ENCODE peak calls at places on chromosomes 5 and 9, in five cellular contexts. P is thyroid gland, E is stomach, H is AG09309, T is GM10248. M is an unnamed sample.

GRCh38 chr5:51829226-51829625 is 446.0 kb downstream of the ISL1 start:
- DNase-seq in T (no peak), E (no peak), P (no peak), H (no peak), M (no peak)

GRCh38 chr5:142056831-142057696 is 44.2 kb upstream of the GNPDA1 start:
- DNase-seq in T (no peak), H (no peak), P (no peak), E (no peak), M (no peak)

GRCh38 chr5:10337107-10337506 is 16.4 kb upstream of the MARCHF6 start:
- DNase-seq in T (no peak), H (no peak), P (no peak), E (no peak), M (no peak)

GRCh38 chr5:159764283-159764927 is 151.9 kb upstream of the ADRA1B start:
- DNase-seq in P (no peak), E (no peak), H (peak), T (no peak), M (peak)

GRCh38 chr9:83362341-83362995 is 175.7 kb downstream of the FRMD3 start:
- DNase-seq in H (no peak), T (no peak), E (no peak), P (no peak), M (no peak)

GRCh38 chr5:76153996-76154395 is 70.8 kb downstream of the SV2C start:
- DNase-seq in P (no peak), E (no peak), T (no peak), H (no peak), M (no peak)

GRCh38 chr5:115686692-115687054 is 60.8 kb upstream of the TMED7 start:
- DNase-seq in T (no peak), H (no peak), E (no peak), P (no peak), M (no peak)

GRCh38 chr5:93717162-93717561 is 24.2 kb downstream of the POU5F2 start:
- DNase-seq in E (no peak), H (peak), P (peak), T (no peak), M (no peak)

GRCh38 chr9:1869843-1870242 is 145.3 kb upstream of the SMARCA2 start:
- DNase-seq in T (no peak), E (no peak), P (peak), H (no peak), M (no peak)

GRCh38 chr5:60372786-60373185 is 327.2 kb downstream of the DEPDC1B start:
- DNase-seq in H (no peak), P (no peak), E (peak), T (no peak), M (no peak)

GRCh38 chr9:134546746-134547145 is 94.9 kb upstream of the COL5A1 start:
- DNase-seq in T (no peak), E (no peak), H (no peak), P (no peak), M (no peak)

GRCh38 chr5:79014631-79015030 is 29.5 kb upstream of the ARSB start:
- DNase-seq in T (no peak), H (no peak), P (no peak), E (no peak), M (no peak)

GRCh38 chr5:151923865-151924264 is 786 bp downstream of the GLRA1 start:
- DNase-seq in E (no peak), H (no peak), P (no peak), T (no peak), M (no peak)

GRCh38 chr9:88821033-88821748 is 170.1 kb upstream of the S1PR3 start:
- DNase-seq in P (no peak), E (no peak), H (no peak), T (no peak), M (no peak)

GRCh38 chr5:61298580-61298979 is 33.5 kb upstream of the ZSWIM6 start:
- DNase-seq in T (no peak), E (peak), H (no peak), P (no peak), M (no peak)

GRCh38 chr5:168947212-168947868 is 353.6 kb downstream of the SLIT3 start:
- DNase-seq in E (peak), T (peak), H (no peak), P (peak), M (no peak)

GRCh38 chr9:561430-561829 is 280.1 kb upstream of the DMRT1 start:
- DNase-seq in T (no peak), P (no peak), E (no peak), H (no peak), M (no peak)

GRCh38 chr5:87827561-87827960 is 414.8 kb upstream of the CCNH start:
- DNase-seq in P (no peak), H (no peak), E (no peak), T (no peak), M (no peak)

GRCh38 chr9:106111039-106111740 is 416.8 kb downstream of the TMEM38B start:
- DNase-seq in E (no peak), T (no peak), H (no peak), P (no peak), M (no peak)

GRCh38 chr9:3001311-3001710 is 157.4 kb upstream of the PUM3 start:
- DNase-seq in H (no peak), E (no peak), P (no peak), T (no peak), M (no peak)

GRCh38 chr5:90878081-90878480 is 319.5 kb downstream of the ADGRV1 start:
- DNase-seq in H (no peak), T (no peak), E (peak), P (no peak), M (no peak)

GRCh38 chr5:757931-758697 is 26.4 kb downstream of the ZDHHC11B start:
- DNase-seq in H (no peak), P (no peak), T (no peak), E (peak), M (no peak)

GRCh38 chr9:124781967-124782660 is 5.2 kb downstream of the OLFML2A start:
- DNase-seq in E (peak), T (peak), H (no peak), P (peak), M (no peak)

GRCh38 chr5:143229896-143230675 is 173.4 kb downstream of the NR3C1 start:
- DNase-seq in H (peak), T (peak), P (no peak), E (no peak), M (no peak)

GRCh38 chr5:149969181-149969950 is 8.8 kb downstream of the SLC26A2 start:
- DNase-seq in E (no peak), P (no peak), H (no peak), T (no peak), M (no peak)

GRCh38 chr9:34446468-34446891 is 11.9 kb downstream of the FAM219A start:
- DNase-seq in T (no peak), P (no peak), E (no peak), H (no peak), M (no peak)

GRCh38 chr9:126671381-126671831 is 57.7 kb downstream of the LMX1B start:
- DNase-seq in P (no peak), H (no peak), T (no peak), E (no peak), M (no peak)

GRCh38 chr9:131262327-131263032 is 13.8 kb downstream of the FAM78A start:
- DNase-seq in E (no peak), P (no peak), H (no peak), T (no peak), M (no peak)

GRCh38 chr5:143986567-143987242 is 174.7 kb downstream of the HMHB1 start:
- DNase-seq in H (peak), T (no peak), P (no peak), E (no peak), M (no peak)

GRCh38 chr9:93413530-93413929 is 38.0 kb upstream of the FAM120A start:
- DNase-seq in E (no peak), H (no peak), P (no peak), T (no peak), M (no peak)

GRCh38 chr9:126439402-126439765 is 112.8 kb downstream of the MVB12B start:
- DNase-seq in P (no peak), E (no peak), T (no peak), H (peak), M (no peak)

GRCh38 chr5:84642795-84643194 is 258.1 kb upstream of the EDIL3 start:
- DNase-seq in H (no peak), T (no peak), E (no peak), P (no peak), M (no peak)

GRCh38 chr9:133127340-133127981 is 6.4 kb upstream of the RALGDS start:
- DNase-seq in T (no peak), H (no peak), P (peak), E (peak), M (no peak)

GRCh38 chr9:86513429-86513828 is 159.2 kb upstream of the TUT7 start:
- DNase-seq in E (no peak), P (no peak), T (no peak), H (no peak), M (no peak)

GRCh38 chr5:16666861-16667481 is 50.2 kb upstream of the RETREG1 start:
- DNase-seq in H (no peak), P (no peak), T (no peak), E (peak), M (no peak)

GRCh38 chr5:100448250-100448649 is 86.9 kb upstream of the FAM174A start:
- DNase-seq in P (no peak), H (no peak), E (no peak), T (no peak), M (no peak)

GRCh38 chr5:26023361-26023760 is 1015.0 kb downstream of the CDH9 start:
- DNase-seq in E (no peak), H (no peak), T (no peak), P (no peak), M (no peak)

GRCh38 chr9:38622083-38622674 is 1.8 kb upstream of the ANKRD18A start:
- DNase-seq in H (no peak), P (peak), T (no peak), E (no peak), M (no peak)

DNA sequence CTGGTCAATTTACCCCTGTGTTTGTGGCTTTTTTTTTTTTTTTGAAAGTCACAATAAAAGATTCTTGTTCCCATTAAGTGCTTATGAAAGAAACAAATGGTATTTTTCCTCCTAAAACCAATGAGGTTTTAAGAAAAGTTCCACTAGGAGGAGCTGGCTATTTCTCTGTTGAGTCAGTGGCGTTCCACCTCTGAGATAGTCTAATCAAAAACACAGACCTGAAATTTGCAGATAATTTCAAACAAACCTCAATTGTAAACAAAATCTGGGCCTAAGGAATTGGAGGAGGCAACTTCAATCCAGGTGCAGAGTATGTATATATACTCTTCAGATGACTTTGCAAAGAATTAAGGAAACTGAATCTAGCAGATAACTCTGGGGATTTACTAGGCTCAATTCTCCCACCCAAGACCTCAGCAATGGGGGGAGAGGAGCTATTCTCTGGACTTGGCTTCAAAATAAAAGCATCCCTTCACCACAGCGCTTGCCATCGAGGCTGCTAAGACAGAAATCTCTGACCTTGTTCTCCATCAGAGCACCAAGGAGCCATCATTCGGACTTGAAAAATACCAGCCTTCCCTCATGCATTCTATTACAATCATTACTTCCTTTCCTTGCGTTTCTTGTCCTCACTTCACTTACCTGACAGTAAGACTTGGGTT is 52.4 kb downstream of the FANCC start:
- DNase-seq in E (no peak), H (peak), P (no peak), T (no peak), M (no peak)
- TF ChIP-seq CTCF in E (no peak), H (peak), P (no peak), T (peak), M (no peak)

GRCh38 chr9:91043041-91043740 is 241.6 kb downstream of the SYK start:
- DNase-seq in E (no peak), H (no peak), P (no peak), T (peak), M (no peak)
- TF ChIP-seq CTCF in E (no peak), H (no peak), P (no peak), T (no peak), M (no peak)

GRCh38 chr5:103224118-103224893 is 34.3 kb upstream of the MACIR start:
- DNase-seq in T (peak), P (peak), H (peak), E (no peak), M (no peak)
- TF ChIP-seq CTCF in T (peak), P (peak), H (peak), E (peak), M (no peak)

GRCh38 chr5:133868946-133869674 is 99.3 kb downstream of the C5orf15 start:
- DNase-seq in H (peak), P (peak), T (peak), E (peak), M (peak)
- TF ChIP-seq CTCF in H (peak), P (peak), T (peak), E (peak), M (no peak)

DNA sequence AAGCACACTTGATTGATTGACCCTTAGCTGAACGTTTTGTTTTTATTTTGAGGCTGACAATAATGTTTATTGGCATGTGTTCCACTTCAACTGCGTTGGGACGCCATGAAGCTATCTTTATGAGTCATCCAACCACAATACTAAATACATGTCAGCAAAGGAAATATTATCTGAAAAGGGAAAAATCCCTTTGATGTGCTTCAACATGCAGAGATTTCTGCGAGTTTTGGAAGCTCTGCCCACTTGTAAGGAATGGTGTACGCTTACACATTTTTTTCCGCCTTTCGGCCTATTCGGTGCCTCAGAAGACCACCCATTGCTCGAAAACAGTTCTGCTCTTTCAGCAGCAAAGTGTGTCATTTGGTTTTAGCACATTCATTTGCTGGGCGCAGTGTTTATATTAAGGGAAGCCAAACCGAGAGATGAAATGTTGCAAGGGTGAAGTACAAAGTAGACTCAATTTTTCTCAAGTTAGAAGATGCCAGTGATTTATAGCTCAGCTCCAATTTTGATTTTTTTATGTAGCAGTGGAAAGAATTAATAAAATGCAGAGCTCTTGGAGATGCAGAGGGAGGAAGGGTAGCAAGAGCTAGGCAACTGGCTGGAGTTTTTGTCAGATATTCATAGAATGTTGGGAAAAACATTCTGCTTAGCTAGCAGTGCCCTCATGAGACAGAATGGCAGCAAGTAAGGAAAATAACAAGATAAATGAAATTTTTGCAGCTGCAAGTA is 68.9 kb downstream of the PRDM6 start:
- DNase-seq in P (no peak), T (no peak), H (peak), E (no peak), M (no peak)
- TF ChIP-seq CTCF in P (no peak), T (no peak), H (peak), E (no peak), M (no peak)

GRCh38 chr5:6436715-6437340 is 11.8 kb upstream of the UBE2QL1 start:
- DNase-seq in E (no peak), T (no peak), P (no peak), H (no peak), M (no peak)

GRCh38 chr5:6431214-6432195 is 17.2 kb upstream of the UBE2QL1 start:
- DNase-seq in T (no peak), E (no peak), P (no peak), H (no peak), M (no peak)

GRCh38 chr5:6432206-6432605 is 16.5 kb upstream of the UBE2QL1 start:
- DNase-seq in T (no peak), E (no peak), P (no peak), H (no peak), M (no peak)

GRCh38 chr5:6434737-6435136 is 13.9 kb upstream of the UBE2QL1 start:
- DNase-seq in T (no peak), P (no peak), H (no peak), E (no peak), M (no peak)

DNA sequence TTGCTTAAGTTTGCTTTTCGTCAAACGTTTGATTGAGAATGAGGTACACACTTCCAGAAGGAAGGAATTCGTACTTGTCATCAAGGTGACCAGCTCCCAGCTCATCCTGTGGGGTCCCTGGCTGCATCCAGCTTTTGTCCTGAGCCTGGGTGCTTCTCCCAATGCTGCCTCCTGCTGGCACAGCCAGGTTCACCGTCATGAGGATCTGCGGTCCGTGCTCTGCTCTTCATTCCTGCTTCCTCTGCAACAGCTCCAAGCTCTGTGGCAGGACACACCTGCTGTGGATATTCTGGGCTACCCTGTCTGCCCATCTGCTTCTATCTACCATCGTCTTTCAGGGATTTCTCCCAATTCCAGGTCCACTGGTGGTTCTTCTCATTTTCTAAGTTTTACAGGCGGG is 13.3 kb upstream of the UBE2QL1 start:
- DNase-seq in T (no peak), P (peak), H (no peak), E (no peak), M (no peak)
- TF ChIP-seq CTCF in T (peak), P (no peak), H (peak), E (no peak), M (no peak)

DNA sequence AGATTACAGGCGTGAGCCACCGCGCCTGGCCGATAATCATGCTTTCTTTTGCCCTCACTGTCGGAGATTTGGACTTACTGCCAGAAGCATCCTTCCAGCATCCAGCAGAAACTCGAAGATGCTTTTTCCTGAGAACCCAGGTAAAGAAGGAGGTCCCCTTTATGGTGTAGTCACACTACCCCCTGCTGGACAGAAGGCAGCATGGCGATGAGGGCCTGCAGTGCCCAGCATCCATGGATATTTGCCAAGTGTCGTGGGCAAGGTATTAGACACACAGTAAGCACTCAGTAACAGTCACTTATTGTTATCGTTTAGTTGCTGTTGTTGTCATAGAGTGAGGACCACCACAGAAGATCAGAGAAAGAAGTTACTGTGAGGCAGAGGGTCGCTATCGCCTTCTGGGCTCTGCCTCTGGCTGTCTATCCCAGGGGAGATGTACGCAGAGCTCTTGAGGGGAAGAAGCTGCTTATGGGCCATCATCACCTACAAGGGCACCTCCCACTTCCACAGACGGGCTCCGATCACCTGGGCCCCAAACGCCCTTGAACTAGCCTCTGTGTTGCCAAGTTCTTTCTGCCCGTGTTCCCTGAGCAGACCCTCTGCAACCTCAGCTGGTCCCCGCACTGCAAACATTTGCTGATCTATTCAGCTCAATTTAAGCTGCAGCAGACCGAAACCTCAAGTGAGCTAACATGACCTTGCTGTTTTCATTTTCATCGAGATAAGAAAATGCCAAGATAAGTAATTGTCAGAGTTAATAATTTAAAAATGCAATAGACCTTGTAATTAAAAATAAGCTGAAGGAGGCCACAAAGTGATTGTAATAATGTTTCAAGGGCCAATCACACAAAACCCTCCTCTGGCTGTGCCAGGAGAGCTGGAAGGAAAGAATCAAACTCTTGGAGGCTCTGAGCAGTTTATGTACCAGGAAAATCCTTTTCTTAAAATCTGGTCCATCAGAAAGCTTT is 23.9 kb downstream of the C5orf15 start:
- DNase-seq in P (peak), H (no peak), E (peak), T (peak), M (no peak)
- TF ChIP-seq CTCF in P (no peak), H (peak), E (peak), T (peak), M (no peak)

GRCh38 chr9:127785933-127786772 is at the start of gene CDK9:
- DNase-seq in E (peak), T (peak), H (no peak), P (peak), M (peak)
- TF ChIP-seq CTCF in E (no peak), T (peak), H (no peak), P (no peak), M (no peak)